ENCODE peak calls at places on chromosomes 6 and 20, in ten cellular contexts. V, X, L, I, S, G, J, Z, T and B are unnamed samples.

GRCh38 chr6:79077680-79078056 is 386 bp downstream of the PHIP start:
- DNase-seq in V (no peak), X (no peak), L (peak; percentile 0), I (no peak), S (no peak), G (no peak), J (no peak), Z (no peak), T (no peak), B (peak; percentile 57)

GRCh38 chr6:125943528-125944433 is 12.8 kb upstream of the HINT3 start:
- DNase-seq in V (no peak), X (no peak), L (no peak), I (no peak), S (no peak), G (no peak), J (no peak), Z (no peak), T (no peak), B (no peak)

GRCh38 chr20:38355161-38356012 is 9.1 kb downstream of the LBP start:
- DNase-seq in V (no peak), X (no peak), L (no peak), I (no peak), S (no peak), G (no peak), J (peak; percentile 37), Z (no peak), T (peak; percentile 57), B (no peak)

GRCh38 chr20:62303327-62304226 is 780 bp downstream of the ADRM1 start:
- DNase-seq in V (no peak), X (no peak), L (no peak), I (no peak), S (no peak), G (peak; percentile 52), J (no peak), Z (peak; percentile 54), T (peak; percentile 54), B (peak; percentile 60)

GRCh38 chr6:169961772-169962561 is 210.5 kb downstream of the ERMARD start:
- DNase-seq in V (no peak), X (no peak), L (no peak), I (no peak), S (peak; percentile 34), G (peak; percentile 70), J (peak; percentile 25), Z (peak; percentile 69), T (peak; percentile 61), B (no peak)

GRCh38 chr20:25309395-25310267 is 61.7 kb downstream of the PYGB start:
- DNase-seq in V (peak; percentile 87), X (peak; percentile 68), L (no peak), I (no peak), S (peak; percentile 69), G (peak; percentile 52), J (peak; percentile 38), Z (no peak), T (no peak), B (peak; percentile 78)

GRCh38 chr6:104506429-104506828 is 353.3 kb downstream of the HACE1 start:
- DNase-seq in V (no peak), X (no peak), L (no peak), I (no peak), S (no peak), G (no peak), J (no peak), Z (no peak), T (no peak), B (no peak)

GRCh38 chr20:3658708-3659491 is 4.3 kb downstream of the GFRA4 start:
- DNase-seq in V (no peak), X (no peak), L (no peak), I (no peak), S (no peak), G (no peak), J (no peak), Z (peak; percentile 27), T (no peak), B (no peak)

GRCh38 chr6:134379086-134379485 is 61.2 kb upstream of the SGK1 start:
- DNase-seq in V (no peak), X (no peak), L (no peak), I (peak; percentile 31), S (no peak), G (no peak), J (no peak), Z (peak; percentile 77), T (peak; percentile 85), B (no peak)

GRCh38 chr6:131949909-131950766 is 1.0 kb downstream of the CCN2 start:
- DNase-seq in V (peak; percentile 98), X (peak; percentile 58), L (no peak), I (no peak), S (peak; percentile 87), G (peak; percentile 76), J (peak; percentile 58), Z (peak; percentile 60), T (peak; percentile 80), B (peak; percentile 61)

GRCh38 chr6:105135056-105135455 is 44.8 kb downstream of the POPDC3 start:
- DNase-seq in V (peak; percentile 3), X (no peak), L (no peak), I (no peak), S (no peak), G (no peak), J (peak; percentile 6), Z (no peak), T (peak; percentile 4), B (peak; percentile 29)

GRCh38 chr20:38260378-38261053 is at the start of gene KIAA1755:
- DNase-seq in V (no peak), X (no peak), L (no peak), I (no peak), S (peak; percentile 31), G (peak; percentile 75), J (peak; percentile 84), Z (no peak), T (peak; percentile 46), B (peak; percentile 41)

GRCh38 chr6:144195671-144196070 is 45.4 kb downstream of the STX11 start:
- DNase-seq in V (peak; percentile 23), X (no peak), L (no peak), I (no peak), S (no peak), G (no peak), J (no peak), Z (no peak), T (no peak), B (peak; percentile 49)

GRCh38 chr6:14633453-14633852 is 515.9 kb downstream of the CD83 start:
- DNase-seq in V (no peak), X (no peak), L (no peak), I (no peak), S (no peak), G (no peak), J (no peak), Z (no peak), T (no peak), B (no peak)

GRCh38 chr20:51338692-51339440 is 203.7 kb downstream of the NFATC2 start:
- DNase-seq in V (peak; percentile 95), X (no peak), L (no peak), I (no peak), S (no peak), G (no peak), J (no peak), Z (no peak), T (no peak), B (no peak)

GRCh38 chr6:25366785-25367657 is 87.8 kb downstream of the CARMIL1 start:
- DNase-seq in V (no peak), X (no peak), L (no peak), I (peak; percentile 14), S (no peak), G (no peak), J (no peak), Z (no peak), T (no peak), B (no peak)

GRCh38 chr6:135438907-135439535 is 58.5 kb downstream of the AHI1 start:
- DNase-seq in V (peak; percentile 6), X (no peak), L (no peak), I (no peak), S (no peak), G (no peak), J (no peak), Z (no peak), T (no peak), B (no peak)